ENCODE peak calls at places on chromosomes 13 and 19, in six cellular contexts. N, B, K, Q, V and R are unnamed samples.
A peak's percentile ranks its signal among the peaks of the same experiment; 100 is the strongest.

GRCh38 chr13:77143325-77143907 is 116.5 kb upstream of the FBXL3 start:
- DNase-seq in K (peak; percentile 9), Q (no peak), B (no peak), N (no peak), V (no peak), R (peak; percentile 69)

GRCh38 chr13:44489751-44490150 is 86.4 kb downstream of the TSC22D1 start:
- DNase-seq in B (no peak), V (no peak), K (no peak), N (no peak), Q (no peak), R (no peak)

GRCh38 chr13:34408635-34409034 is 533.4 kb upstream of the NBEA start:
- DNase-seq in Q (peak; percentile 46), K (no peak), V (no peak), N (no peak), B (no peak), R (no peak)

GRCh38 chr13:27792393-27793218 is at the start of gene GSX1:
- DNase-seq in V (peak; percentile 42), B (peak; percentile 66), Q (peak; percentile 33), K (peak; percentile 71), N (peak; percentile 95), R (peak; percentile 63)

GRCh38 chr13:113447596-113447995 is 5.7 kb downstream of the ADPRHL1 start:
- DNase-seq in V (no peak), K (no peak), N (no peak), Q (no peak), B (peak; percentile 14), R (no peak)

GRCh38 chr19:932647-933552 is 7.1 kb downstream of the ARID3A start:
- DNase-seq in N (peak; percentile 74), K (peak; percentile 77), Q (peak; percentile 92), V (peak; percentile 53), B (peak; percentile 86), R (no peak)

GRCh38 chr13:80399340-80400163 is 58.6 kb upstream of the SPRY2 start:
- DNase-seq in B (no peak), Q (no peak), K (peak; percentile 10), V (no peak), N (no peak), R (peak; percentile 26)

GRCh38 chr19:17424743-17425365 is 5.0 kb downstream of the MVB12A start:
- DNase-seq in K (no peak), N (peak; percentile 94), Q (peak; percentile 59), V (no peak), B (no peak), R (no peak)

GRCh38 chr19:18194554-18195238 is 1.7 kb downstream of the MPV17L2 start:
- DNase-seq in Q (peak; percentile 50), N (peak; percentile 71), K (peak; percentile 63), V (no peak), B (peak; percentile 61), R (no peak)

GRCh38 chr13:113802761-113803160 is 43.7 kb downstream of the TMEM255B start:
- DNase-seq in B (peak; percentile 42), N (peak; percentile 43), V (no peak), K (no peak), Q (no peak), R (no peak)

GRCh38 chr19:30060872-30061556 is 119.0 kb downstream of the URI1 start:
- DNase-seq in N (no peak), Q (peak; percentile 47), K (no peak), B (no peak), V (no peak), R (no peak)

GRCh38 chr13:40503966-40504591 is 162.4 kb downstream of the FOXO1 start:
- DNase-seq in K (peak; percentile 41), B (peak; percentile 75), N (peak; percentile 37), V (no peak), Q (no peak), R (peak; percentile 55)
- H3K27ac ChIP-seq in K (no peak overlapping the region), B (no peak overlapping the region), N (no peak overlapping the region), V (no peak overlapping the region), Q (no peak overlapping the region), R (no peak overlapping the region)

GRCh38 chr19:11475861-11476260 is 5.0 kb downstream of the ELAVL3 start:
- DNase-seq in V (no peak), K (no peak), Q (peak; percentile 21), N (no peak), B (no peak), R (no peak)
- H3K27ac ChIP-seq in V (no peak overlapping the region), K (no peak overlapping the region), Q (no peak overlapping the region), N (no peak overlapping the region), B (no peak overlapping the region), R (no peak overlapping the region)

GRCh38 chr19:3368848-3369336 is 2.5 kb downstream of the NFIC start:
- DNase-seq in K (no peak), N (no peak), V (no peak), B (no peak), Q (no peak), R (no peak)

GRCh38 chr19:3370214-3370720 is 3.9 kb downstream of the NFIC start:
- DNase-seq in Q (peak; percentile 46), N (peak; percentile 64), K (no peak), V (no peak), B (no peak), R (no peak)

GRCh38 chr19:3369337-3370213 is 3.2 kb downstream of the NFIC start:
- DNase-seq in K (no peak), B (peak; percentile 80), N (peak; percentile 59), Q (peak; percentile 80), V (no peak), R (no peak)

GRCh38 chr19:3372413-3372812 is 6.0 kb downstream of the NFIC start:
- DNase-seq in B (no peak), N (no peak), K (no peak), V (no peak), Q (no peak), R (no peak)

GRCh38 chr19:3370728-3371591 is 4.6 kb downstream of the NFIC start:
- DNase-seq in B (no peak), V (no peak), N (no peak), Q (no peak), K (no peak), R (no peak)
- H3K27ac ChIP-seq in B (no peak overlapping the region), V (no peak overlapping the region), N (no peak overlapping the region), Q (peak overlapping the region; percentile 86), K (peak overlapping the region; percentile 97), R (no peak overlapping the region)

GRCh38 chr13:75618308-75618707 is 17.8 kb upstream of the LMO7 start:
- DNase-seq in N (no peak), B (no peak), K (no peak), V (no peak), Q (no peak), R (no peak)

GRCh38 chr13:75617230-75617629 is 18.9 kb upstream of the LMO7 start:
- DNase-seq in B (no peak), N (no peak), Q (no peak), V (no peak), K (no peak), R (no peak)

DNA sequence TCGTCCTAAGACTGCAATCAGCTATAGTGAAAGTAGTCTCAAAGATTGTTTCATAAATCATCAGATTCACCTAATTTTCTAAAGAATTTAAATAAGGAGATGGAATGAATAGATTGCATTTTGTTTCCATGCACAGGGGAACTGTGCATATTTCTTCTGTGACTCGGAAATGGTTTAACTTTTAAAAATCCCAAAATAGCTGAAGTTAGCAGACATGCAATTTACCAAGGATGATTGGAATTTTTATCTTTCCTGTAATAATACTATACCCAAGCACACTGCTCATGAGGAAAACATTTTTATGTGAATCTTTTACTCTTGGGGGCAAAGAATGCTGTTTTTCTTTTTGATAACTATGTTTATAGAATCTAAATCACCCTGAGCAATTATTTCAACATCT is 15.0 kb upstream of the LMO7 start:
- DNase-seq in V (no peak), B (no peak), K (no peak), N (no peak), Q (no peak), R (no peak)
- H3K27ac ChIP-seq in V (no peak overlapping the region), B (no peak overlapping the region), K (no peak overlapping the region), N (no peak overlapping the region), Q (no peak overlapping the region), R (no peak overlapping the region)

DNA sequence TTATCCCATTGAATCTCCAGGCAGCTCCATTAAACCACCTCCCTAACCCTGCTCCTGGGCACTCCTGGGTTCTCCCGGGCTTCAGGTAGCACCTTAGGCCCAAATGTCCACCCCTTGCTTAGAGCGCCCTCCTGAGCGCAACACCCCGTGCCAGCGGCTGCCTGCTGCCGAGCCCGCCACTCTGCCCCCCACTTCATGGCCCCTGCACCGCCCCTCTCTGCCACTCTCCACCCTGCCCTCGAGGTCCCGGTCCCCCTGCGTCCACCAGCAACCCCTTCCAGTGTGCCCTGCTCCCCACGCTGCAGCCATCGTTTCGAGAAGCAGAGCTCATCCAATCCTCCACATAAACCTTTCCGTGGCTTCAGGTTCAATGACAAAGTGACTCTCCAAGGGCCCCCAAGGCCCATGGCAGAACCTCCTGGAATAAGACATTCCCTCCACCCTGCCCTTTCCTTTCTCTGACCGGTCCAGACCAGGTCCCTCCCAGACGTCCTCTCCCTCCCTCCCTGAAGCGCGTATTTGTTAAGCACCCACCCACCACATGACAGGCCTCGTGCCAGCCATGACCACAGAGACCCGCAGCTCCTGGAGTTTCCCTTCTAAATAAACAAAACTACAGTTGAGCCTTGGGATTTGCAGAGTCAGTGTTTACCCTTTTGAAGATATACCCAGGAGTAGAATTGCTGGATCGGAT is 66.6 kb downstream of the ARHGEF18 start:
- DNase-seq in Q (no peak), B (peak; percentile 66), N (peak; percentile 27), V (no peak), K (no peak), R (no peak)
- H3K27ac ChIP-seq in Q (peak overlapping the region; percentile 0), B (no peak overlapping the region), N (peak overlapping the region; percentile 67), V (no peak overlapping the region), K (peak overlapping the region; percentile 34), R (no peak overlapping the region)

GRCh38 chr13:78658630-78659449 is at the start of gene OBI1:
- DNase-seq in K (peak; percentile 82), N (peak; percentile 91), B (peak; percentile 94), V (peak; percentile 91), Q (peak; percentile 89), R (peak; percentile 88)
- H3K27ac ChIP-seq in K (peak within 1 kb of the TSS; percentile 86), N (no peak within 1 kb of the TSS), B (no peak within 1 kb of the TSS), V (peak within 1 kb of the TSS; percentile 73), Q (peak within 1 kb of the TSS; percentile 77), R (peak within 1 kb of the TSS; percentile 75)

DNA sequence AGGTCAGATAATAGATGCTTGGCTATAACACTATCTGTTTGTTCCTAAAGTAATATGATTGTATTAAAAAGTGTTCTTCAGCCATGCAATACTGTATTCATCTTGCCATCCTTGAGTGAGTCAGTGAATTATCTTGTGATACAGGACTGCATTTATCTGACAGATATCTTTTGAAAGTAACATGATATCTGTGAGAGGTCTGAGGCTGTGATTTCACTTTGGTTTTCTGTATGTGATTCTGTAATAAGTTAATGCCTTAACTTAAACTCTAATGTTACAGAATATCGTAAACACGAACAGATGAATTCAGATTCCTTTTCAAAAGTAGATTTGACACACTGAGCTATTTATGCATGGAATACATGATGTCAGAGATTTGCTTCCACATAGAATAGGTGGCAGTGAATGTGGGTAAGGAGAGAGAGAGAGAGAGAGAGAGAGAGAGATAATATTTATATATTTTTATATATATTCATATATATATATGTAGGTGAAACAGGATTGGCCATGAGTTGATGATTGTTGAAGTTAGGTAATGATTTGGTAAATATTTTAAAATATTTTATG is 97.9 kb upstream of the RNF113B start:
- DNase-seq in N (no peak), V (no peak), Q (no peak), B (no peak), K (no peak), R (no peak)
- H3K27ac ChIP-seq in N (no peak overlapping the region), V (no peak overlapping the region), Q (no peak overlapping the region), B (no peak overlapping the region), K (no peak overlapping the region), R (no peak overlapping the region)